ENCODE peak calls at places on chromosome 17, in nine cellular contexts. B is BJ, O is colonic mucosa, L is brain microvascular endothelial cell, U is GM12864, A is body of pancreas, K is uterus, R is tibial nerve, Y is OCI-LY7. X is an unnamed sample.

GRCh38 chr17:82892869-82893565 is 53.2 kb upstream of the ZNF750 start:
- DNase-seq in B (no peak), O (no peak), L (no peak), U (no peak), A (peak; percentile 53), K (no peak), R (no peak), Y (no peak), X (peak; percentile 54)

GRCh38 chr17:65531508-65532431 is 29.7 kb downstream of the AXIN2 start:
- DNase-seq in B (no peak), O (no peak), L (no peak), U (no peak), A (peak; percentile 48), K (peak; percentile 84), R (no peak), Y (no peak), X (no peak)

GRCh38 chr17:52147431-52147830 is 11.1 kb downstream of the CA10 start:
- DNase-seq in B (no peak), O (no peak), L (no peak), U (no peak), A (no peak), K (no peak), R (no peak), Y (no peak), X (no peak)

GRCh38 chr17:42387663-42388380 is 420 bp downstream of the STAT3 start:
- DNase-seq in B (no peak), O (peak; percentile 66), L (no peak), U (no peak), A (peak; percentile 72), K (peak; percentile 49), R (no peak), Y (peak; percentile 34), X (peak; percentile 55)

GRCh38 chr17:41967141-41967920 is 736 bp downstream of the CNP start:
- DNase-seq in B (no peak), O (peak; percentile 38), L (peak; percentile 25), U (no peak), A (peak; percentile 44), K (no peak), R (peak; percentile 63), Y (peak; percentile 49), X (peak; percentile 93)

GRCh38 chr17:80935526-80935925 is 56.1 kb upstream of the CHMP6 start:
- DNase-seq in B (no peak), O (no peak), L (no peak), U (no peak), A (no peak), K (no peak), R (no peak), Y (no peak), X (no peak)

GRCh38 chr17:69031839-69032238 is 28.9 kb downstream of the ABCA9 start:
- DNase-seq in B (no peak), O (no peak), L (no peak), U (no peak), A (no peak), K (no peak), R (no peak), Y (no peak), X (no peak)

GRCh38 chr17:80941743-80942211 is 49.9 kb upstream of the CHMP6 start:
- DNase-seq in B (no peak), O (peak; percentile 38), L (no peak), U (no peak), A (peak; percentile 13), K (peak; percentile 74), R (no peak), Y (no peak), X (peak; percentile 39)

GRCh38 chr17:77721823-77722160 is 236.7 kb upstream of the TNRC6C start:
- DNase-seq in B (no peak), O (peak; percentile 3), L (no peak), U (no peak), A (no peak), K (no peak), R (no peak), Y (no peak), X (no peak)

GRCh38 chr17:36493956-36494355 is 7.5 kb downstream of the ZNHIT3 start:
- DNase-seq in B (no peak), O (no peak), L (no peak), U (no peak), A (no peak), K (no peak), R (no peak), Y (no peak), X (no peak)

GRCh38 chr17:2398655-2399571 is 1.9 kb downstream of the MNT start:
- DNase-seq in B (no peak), O (peak; percentile 69), L (peak; percentile 64), U (no peak), A (peak; percentile 64), K (peak; percentile 74), R (peak; percentile 49), Y (peak; percentile 25), X (no peak)

GRCh38 chr17:82350182-82351030 is 8.6 kb upstream of the TEX19 start:
- DNase-seq in B (no peak), O (no peak), L (no peak), U (no peak), A (peak; percentile 12), K (no peak), R (no peak), Y (peak; percentile 92), X (no peak)

GRCh38 chr17:17708816-17709215 is 27.6 kb downstream of the RAI1 start:
- DNase-seq in B (no peak), O (no peak), L (no peak), U (no peak), A (no peak), K (no peak), R (no peak), Y (no peak), X (no peak)

GRCh38 chr17:17704931-17705330 is 23.7 kb downstream of the RAI1 start:
- DNase-seq in B (no peak), O (no peak), L (no peak), U (no peak), A (no peak), K (no peak), R (no peak), Y (no peak), X (no peak)

GRCh38 chr17:17708301-17708700 is 27.0 kb downstream of the RAI1 start:
- DNase-seq in B (no peak), O (no peak), L (no peak), U (no peak), A (no peak), K (no peak), R (no peak), Y (no peak), X (no peak)

GRCh38 chr17:17703608-17703919 is 22.3 kb downstream of the RAI1 start:
- DNase-seq in B (no peak), O (no peak), L (no peak), U (no peak), A (no peak), K (no peak), R (no peak), Y (no peak), X (no peak)

GRCh38 chr17:17706140-17707060 is 25.1 kb downstream of the RAI1 start:
- DNase-seq in B (no peak), O (no peak), L (no peak), U (no peak), A (no peak), K (no peak), R (no peak), Y (no peak), X (no peak)
- TF ChIP-seq CTCF in B (peak; percentile 21), O (no peak), L (peak; percentile 27), U (no peak), A (no peak), K (no peak), R (no peak), Y (no peak), X (no peak)

GRCh38 chr17:38577645-38578173 is 28.0 kb downstream of the SRCIN1 start:
- DNase-seq in B (no peak), O (no peak), L (no peak), U (no peak), A (no peak), K (no peak), R (no peak), Y (no peak), X (no peak)
- H3K4me3 ChIP-seq in B (no peak overlapping the region), O (no peak overlapping the region), L (no peak overlapping the region), U (no peak overlapping the region), A (no peak overlapping the region), K (no peak overlapping the region), R (no peak overlapping the region), Y (no peak overlapping the region), X (peak overlapping the region; percentile 34)

GRCh38 chr17:7982666-7983065 is 19.7 kb upstream of the GUCY2D start:
- DNase-seq in B (no peak), O (no peak), L (peak; percentile 14), U (no peak), A (no peak), K (no peak), R (no peak), Y (no peak), X (no peak)
- TF ChIP-seq CTCF in B (peak; percentile 26), O (no peak), L (peak; percentile 26), U (no peak), A (no peak), K (no peak), R (no peak), Y (peak; percentile 32), X (no peak)

GRCh38 chr17:17725853-17726720 is 44.8 kb downstream of the RAI1 start:
- DNase-seq in B (no peak), O (no peak), L (no peak), U (no peak), A (no peak), K (no peak), R (no peak), Y (no peak), X (no peak)

GRCh38 chr17:17724307-17724921 is 43.2 kb downstream of the RAI1 start:
- DNase-seq in B (no peak), O (no peak), L (no peak), U (no peak), A (no peak), K (no peak), R (no peak), Y (no peak), X (no peak)

GRCh38 chr17:17723354-17724261 is 42.4 kb downstream of the RAI1 start:
- DNase-seq in B (no peak), O (no peak), L (peak; percentile 74), U (no peak), A (no peak), K (no peak), R (no peak), Y (no peak), X (peak; percentile 60)

GRCh38 chr17:17726721-17727060 is 45.4 kb downstream of the RAI1 start:
- DNase-seq in B (no peak), O (no peak), L (no peak), U (no peak), A (no peak), K (no peak), R (no peak), Y (no peak), X (no peak)

DNA sequence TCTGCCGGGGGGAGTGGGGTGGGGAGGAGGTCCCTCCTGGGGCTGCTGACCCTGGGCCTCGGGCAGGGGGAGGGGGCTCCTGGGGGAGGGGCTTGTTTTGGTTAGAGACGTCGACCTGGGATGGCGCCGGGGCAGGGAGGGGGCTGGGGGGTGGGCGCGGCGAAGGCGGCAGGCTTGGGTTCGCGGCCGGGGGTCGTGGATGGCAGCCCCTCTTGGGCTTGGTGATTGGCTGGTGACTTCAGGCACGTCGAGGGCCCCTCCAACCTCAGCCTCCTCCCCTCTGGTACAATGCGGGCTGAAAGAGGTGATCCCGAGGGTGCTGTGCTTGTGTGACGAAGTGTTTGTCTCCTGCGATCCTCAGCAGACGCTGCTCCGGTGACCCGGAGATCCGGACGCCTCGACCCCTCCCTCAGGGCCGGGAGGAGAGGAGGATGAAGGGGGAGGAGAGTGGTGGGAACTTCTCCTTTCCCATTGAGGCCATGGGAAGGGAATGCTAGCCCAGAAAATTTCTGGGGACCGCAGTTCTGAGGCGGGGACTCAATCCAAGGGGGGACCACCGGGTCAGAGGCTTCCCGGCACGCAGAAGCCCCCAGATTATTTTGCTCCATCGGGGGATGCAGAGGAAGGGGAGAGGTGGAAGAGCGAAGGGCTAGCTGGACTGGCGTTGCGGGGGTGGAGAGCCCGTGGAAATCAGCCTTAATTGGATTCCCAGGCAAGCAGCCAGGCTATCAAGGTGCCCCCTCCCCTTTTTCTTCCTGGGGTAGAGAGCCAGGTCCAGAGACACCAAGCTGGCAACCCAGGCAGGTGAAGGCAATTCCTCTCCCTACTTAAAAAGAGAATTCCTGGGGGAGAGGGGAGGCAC is 44.0 kb downstream of the RAI1 start:
- DNase-seq in B (no peak), O (no peak), L (no peak), U (no peak), A (no peak), K (no peak), R (no peak), Y (no peak), X (no peak)
- H3K4me3 ChIP-seq in B (peak overlapping the region; percentile 47), O (peak overlapping the region; percentile 31), L (peak overlapping the region; percentile 60), U (no peak overlapping the region), A (no peak overlapping the region), K (peak overlapping the region; percentile 27), R (peak overlapping the region; percentile 65), Y (no peak overlapping the region), X (peak overlapping the region; percentile 64)